ENCODE peak calls at places on chromosomes 11 and 22, in four cellular contexts. Z, B, J and T are unnamed samples.

GRCh38 chr11:118819687-118820086 is 28.7 kb upstream of the DDX6 start:
- DNase-seq in B (no peak), Z (no peak), J (no peak), T (no peak)

GRCh38 chr11:27183672-27184457 is 143.2 kb downstream of the BBOX1 start:
- DNase-seq in Z (peak), J (peak), B (peak), T (peak)

GRCh38 chr11:120632579-120632978 is 121.0 kb downstream of the GRIK4 start:
- DNase-seq in B (no peak), Z (no peak), J (no peak), T (no peak)

GRCh38 chr11:76206327-76207081 is at the start of gene WNT11:
- DNase-seq in B (peak), Z (peak), J (peak), T (peak)

GRCh38 chr11:72015511-72016061 is 16.9 kb downstream of the IL18BP start:
- DNase-seq in Z (no peak), J (no peak), B (no peak), T (peak)

GRCh38 chr11:111189466-111189865 is 56.1 kb upstream of the POU2AF2 start:
- DNase-seq in B (no peak), J (peak), Z (no peak), T (no peak)

GRCh38 chr11:91703042-91703441 is 521.6 kb upstream of the FAT3 start:
- DNase-seq in B (no peak), Z (no peak), J (no peak), T (no peak)

GRCh38 chr11:118436639-118437045 is 350 bp downstream of the KMT2A start:
- DNase-seq in J (peak), Z (peak), B (no peak), T (no peak)

GRCh38 chr11:18768472-18768901 is 23.1 kb downstream of the PTPN5 start:
- DNase-seq in B (no peak), J (no peak), Z (no peak), T (no peak)

GRCh38 chr11:597166-597725 is 18.5 kb downstream of the IRF7 start:
- DNase-seq in B (no peak), J (no peak), Z (no peak), T (no peak)

GRCh38 chr11:85977751-85978160 is 91.1 kb downstream of the PICALM start:
- DNase-seq in B (no peak), Z (no peak), J (no peak), T (no peak)

GRCh38 chr22:46072981-46073682 is 77.2 kb upstream of the PPARA start:
- DNase-seq in B (no peak), J (peak), Z (no peak), T (no peak)

GRCh38 chr11:65613091-65613928 is 711 bp downstream of the MAP3K11 start:
- DNase-seq in B (no peak), J (peak), Z (no peak), T (peak)

GRCh38 chr11:105553015-105553414 is 56.9 kb upstream of the GRIA4 start:
- DNase-seq in Z (no peak), J (peak), B (no peak), T (no peak)

GRCh38 chr22:47367993-47368945 is 605.8 kb downstream of the TBC1D22A start:
- DNase-seq in B (no peak), J (no peak), Z (no peak), T (no peak)

GRCh38 chr11:88208742-88209141 is 33.5 kb upstream of the RAB38 start:
- DNase-seq in Z (no peak), B (no peak), J (no peak), T (no peak)

GRCh38 chr11:2672553-2673249 is 27.1 kb downstream of the KCNQ1OT1 start:
- DNase-seq in J (no peak), B (no peak), Z (no peak), T (no peak)

GRCh38 chr11:63920870-63921417 is 4.0 kb upstream of the RCOR2 start:
- DNase-seq in B (no peak), J (no peak), Z (no peak), T (no peak)

GRCh38 chr11:2204361-2205213 is 33.0 kb upstream of the TH start:
- DNase-seq in J (no peak), Z (no peak), B (no peak), T (no peak)